ENCODE peak calls at places on chromosome 4, in ten cellular contexts. Z is BJ, I is tibial artery, D is ovary, R is HCT116, O is hepatocyte, Q is IMR-90, E is left ventricle myocardium inferior, X is endodermal cell, Y is fibroblast of lung. G is an unnamed sample.

GRCh38 chr4:138866314-138866713 is 149.3 kb upstream of the NOCT start:
- DNase-seq in Z (no peak), I (no peak), D (no peak), R (no peak), O (no peak), Q (no peak), E (no peak), X (no peak), Y (no peak), G (no peak)

GRCh38 chr4:25113915-25114904 is 46.0 kb downstream of the SEPSECS start:
- DNase-seq in Z (peak; percentile 3), I (no peak), D (no peak), R (no peak), O (no peak), Q (peak; percentile 71), E (no peak), X (no peak), Y (peak; percentile 43), G (peak; percentile 51)

GRCh38 chr4:5988086-5988845 is 30.0 kb downstream of the C4orf50 start:
- DNase-seq in Z (no peak), I (peak; percentile 11), D (no peak), R (no peak), O (no peak), Q (no peak), E (no peak), X (peak; percentile 42), Y (no peak), G (no peak)

GRCh38 chr4:167956676-167957075 is 135.7 kb upstream of the ANXA10 start:
- DNase-seq in Z (no peak), I (no peak), D (no peak), R (no peak), O (no peak), Q (peak; percentile 12), E (no peak), X (no peak), Y (peak; percentile 59), G (peak; percentile 69)

GRCh38 chr4:99610605-99611172 is 36.1 kb downstream of the MTTP start:
- DNase-seq in Z (no peak), I (no peak), D (no peak), R (no peak), O (no peak), Q (no peak), E (no peak), X (no peak), Y (peak; percentile 44), G (no peak)

GRCh38 chr4:186249785-186250739 is 15.9 kb upstream of the F11 start:
- DNase-seq in Z (no peak), I (no peak), D (no peak), R (no peak), O (peak; percentile 14), Q (peak; percentile 85), E (no peak), X (no peak), Y (peak; percentile 80), G (peak; percentile 58)

GRCh38 chr4:118999919-119000318 is 111.3 kb downstream of the SYNPO2 start:
- DNase-seq in Z (no peak), I (no peak), D (no peak), R (no peak), O (no peak), Q (no peak), E (no peak), X (no peak), Y (no peak), G (no peak)

GRCh38 chr4:156968479-156968984 is 3.1 kb downstream of the PDGFC start:
- DNase-seq in Z (no peak), I (peak; percentile 73), D (peak; percentile 55), R (peak; percentile 62), O (peak; percentile 83), Q (peak; percentile 85), E (peak; percentile 36), X (peak; percentile 85), Y (peak; percentile 89), G (peak; percentile 79)

GRCh38 chr4:86264269-86264668 is 95.6 kb downstream of the MAPK10 start:
- DNase-seq in Z (no peak), I (no peak), D (no peak), R (no peak), O (no peak), Q (peak; percentile 7), E (no peak), X (no peak), Y (no peak), G (peak; percentile 62)

GRCh38 chr4:13989496-13989895 is 362.0 kb upstream of the BOD1L1 start:
- DNase-seq in Z (no peak), I (no peak), D (no peak), R (no peak), O (no peak), Q (no peak), E (no peak), X (no peak), Y (peak; percentile 38), G (no peak)

GRCh38 chr4:89117115-89117514 is 5.8 kb downstream of the TIGD2 start:
- DNase-seq in Z (no peak), I (no peak), D (no peak), R (no peak), O (no peak), Q (no peak), E (no peak), X (no peak), Y (no peak), G (no peak)

GRCh38 chr4:123788577-123788976 is 392.0 kb downstream of the SPRY1 start:
- DNase-seq in Z (no peak), I (no peak), D (no peak), R (no peak), O (no peak), Q (peak; percentile 67), E (no peak), X (no peak), Y (peak; percentile 71), G (no peak)

GRCh38 chr4:108335081-108335480 is 166.3 kb upstream of the LEF1 start:
- DNase-seq in Z (no peak), I (no peak), D (no peak), R (no peak), O (no peak), Q (no peak), E (no peak), X (no peak), Y (no peak), G (no peak)

GRCh38 chr4:165720411-165721082 is 152.5 kb upstream of the TLL1 start:
- DNase-seq in Z (no peak), I (no peak), D (no peak), R (no peak), O (no peak), Q (no peak), E (no peak), X (no peak), Y (no peak), G (no peak)

GRCh38 chr4:125105561-125105960 is 209.2 kb upstream of the FAT4 start:
- DNase-seq in Z (no peak), I (no peak), D (no peak), R (no peak), O (no peak), Q (peak; percentile 32), E (no peak), X (no peak), Y (peak; percentile 63), G (no peak)

GRCh38 chr4:42150653-42151567 is 1.5 kb downstream of the BEND4 start:
- DNase-seq in Z (no peak), I (no peak), D (no peak), R (no peak), O (peak; percentile 13), Q (no peak), E (no peak), X (peak; percentile 47), Y (no peak), G (no peak)

DNA sequence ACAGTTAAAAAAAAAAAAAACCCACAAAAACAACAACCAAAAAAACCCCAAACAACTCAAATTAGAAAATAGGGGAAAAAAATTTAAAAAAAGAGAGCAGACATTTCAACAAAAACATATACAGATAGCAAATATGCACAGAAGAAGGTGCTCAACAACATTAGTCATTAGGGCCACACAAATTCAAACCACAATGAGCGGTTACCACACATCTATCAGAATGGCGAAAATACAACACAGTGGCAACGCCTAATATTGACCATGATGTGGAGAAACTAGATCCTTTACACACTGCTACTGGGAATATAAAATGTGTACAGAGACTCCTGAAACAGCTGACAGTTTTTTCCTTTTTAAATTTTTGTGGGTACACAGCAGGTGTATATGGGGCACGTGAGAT is 19.4 kb downstream of the LYAR start:
- DNase-seq in Z (no peak), I (no peak), D (no peak), R (no peak), O (no peak), Q (no peak), E (no peak), X (no peak), Y (no peak), G (peak; percentile 78)
- H3K36me3 ChIP-seq in Z (peaks cover 4% of the 10 kb centered on the region), I (peaks cover 27% of the 10 kb centered on the region), D (no peaks in the 10 kb centered on the region), R (peaks cover 56% of the 10 kb centered on the region), O (no peaks in the 10 kb centered on the region), Q (peaks cover 32% of the 10 kb centered on the region), E (peaks cover 75% of the 10 kb centered on the region), X (peaks cover 65% of the 10 kb centered on the region), Y (peaks cover 3% of the 10 kb centered on the region), G (peaks cover 6% of the 10 kb centered on the region)

DNA sequence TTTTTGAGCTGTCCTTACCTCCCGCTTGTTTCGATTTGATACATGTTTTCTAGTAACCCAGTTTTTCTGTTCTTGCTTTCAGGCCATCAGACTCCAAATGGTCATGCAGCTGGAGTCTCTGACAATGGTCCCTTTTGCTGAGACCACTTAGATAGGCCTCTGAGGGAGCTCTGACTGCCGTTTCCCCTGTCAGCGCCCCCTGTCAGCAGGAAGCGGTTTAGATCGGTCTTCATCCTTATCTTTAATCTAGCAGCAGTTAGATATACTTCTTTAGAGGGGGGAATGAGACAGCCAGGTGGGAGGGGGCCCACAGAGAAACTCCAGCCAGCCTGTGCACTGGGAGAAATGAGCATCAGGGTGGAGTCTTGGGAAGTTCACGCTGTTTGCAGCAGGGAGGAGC is 457.9 kb downstream of the GPAT3 start:
- DNase-seq in Z (no peak), I (no peak), D (no peak), R (no peak), O (no peak), Q (no peak), E (no peak), X (peak; percentile 84), Y (no peak), G (no peak)
- TF ChIP-seq CTCF in Z (no peak), I (no peak), D (no peak), R (no peak), O (peak; percentile 12), Q (peak; percentile 17), E (no peak), X (peak; percentile 77), Y (peak; percentile 27), G (no peak)

GRCh38 chr4:126899382-126899801 is 733.4 kb upstream of the INTU start:
- DNase-seq in Z (peak; percentile 66), I (no peak), D (no peak), R (peak; percentile 32), O (no peak), Q (peak; percentile 94), E (peak; percentile 28), X (no peak), Y (peak; percentile 95), G (peak; percentile 68)
- H3K4me3 ChIP-seq in Z (no peak overlapping the region), I (no peak overlapping the region), D (no peak overlapping the region), R (no peak overlapping the region), O (no peak overlapping the region), Q (no peak overlapping the region), E (no peak overlapping the region), X (no peak overlapping the region), Y (no peak overlapping the region), G (no peak overlapping the region)

GRCh38 chr4:768076-768475 is 57.9 kb downstream of the CPLX1 start:
- DNase-seq in Z (no peak), I (no peak), D (no peak), R (no peak), O (no peak), Q (no peak), E (no peak), X (no peak), Y (no peak), G (no peak)
- H3K36me3 ChIP-seq in Z (peaks cover 29% of the 10 kb centered on the region), I (peaks cover 96% of the 10 kb centered on the region), D (no peaks in the 10 kb centered on the region), R (peaks cover 33% of the 10 kb centered on the region), O (no peaks in the 10 kb centered on the region), Q (peaks cover 63% of the 10 kb centered on the region), E (peaks cover 78% of the 10 kb centered on the region), X (peaks cover 62% of the 10 kb centered on the region), Y (peaks cover 27% of the 10 kb centered on the region), G (peaks cover 16% of the 10 kb centered on the region)